ENCODE peak calls at places on chromosomes 2 and 18, in eight cellular contexts. X, F, U, R, N, K, C and H are unnamed samples.

GRCh38 chr2:216636570-216637450 is 3.6 kb downstream of the IGFBP2 start:
- DNase-seq in R (no peak), C (no peak), U (no peak), N (no peak), K (no peak), X (peak), F (no peak), H (peak)

GRCh38 chr2:7927694-7928093 is 754.2 kb upstream of the ID2 start:
- DNase-seq in C (no peak), F (peak), X (no peak), R (no peak), U (no peak), N (no peak), K (no peak), H (no peak)

GRCh38 chr2:85367180-85367579 is 12.6 kb downstream of the ELMOD3 start:
- DNase-seq in C (peak), K (no peak), N (no peak), X (no peak), R (no peak), U (no peak), F (no peak), H (no peak)

GRCh38 chr2:212845941-212846340 is 305.5 kb downstream of the IKZF2 start:
- DNase-seq in K (no peak), X (peak), U (no peak), R (no peak), C (no peak), N (no peak), F (peak), H (no peak)

GRCh38 chr2:165239230-165239629 is at the start of gene SCN2A:
- DNase-seq in U (no peak), F (peak), X (peak), R (no peak), K (no peak), N (peak), C (no peak), H (peak)

GRCh38 chr2:39107724-39108273 is 13.1 kb downstream of the SOS1 start:
- DNase-seq in R (no peak), F (no peak), U (no peak), N (no peak), C (no peak), K (no peak), X (no peak), H (peak)

GRCh38 chr18:21851327-21851961 is 110.9 kb downstream of the MIB1 start:
- DNase-seq in N (no peak), K (no peak), F (peak), X (no peak), R (no peak), C (no peak), U (no peak), H (peak)

GRCh38 chr2:171531291-171531690 is 9.0 kb downstream of the CYBRD1 start:
- DNase-seq in X (peak), U (no peak), C (no peak), K (no peak), F (peak), R (no peak), N (no peak), H (no peak)

GRCh38 chr2:33242845-33243244 is 233.6 kb upstream of the RASGRP3 start:
- DNase-seq in X (peak), C (no peak), U (no peak), K (no peak), N (no peak), F (peak), R (no peak), H (no peak)

GRCh38 chr2:177852389-177852788 is 220.2 kb downstream of the PDE11A start:
- DNase-seq in K (no peak), X (no peak), F (no peak), N (no peak), U (no peak), R (no peak), C (no peak), H (no peak)

GRCh38 chr2:208607694-208608093 is 201.1 kb downstream of the PTH2R start:
- DNase-seq in U (no peak), X (no peak), R (no peak), K (no peak), C (no peak), F (no peak), N (no peak), H (no peak)

GRCh38 chr18:57943723-57944122 is 100.3 kb upstream of the NEDD4L start:
- DNase-seq in F (peak), K (no peak), U (no peak), N (no peak), C (no peak), R (no peak), X (peak), H (no peak)

GRCh38 chr2:221097568-221097915 is 474.6 kb downstream of the EPHA4 start:
- DNase-seq in F (peak), N (no peak), C (no peak), X (peak), K (no peak), U (no peak), R (no peak), H (no peak)

GRCh38 chr2:138090330-138090729 is 126.1 kb downstream of the HNMT start:
- DNase-seq in N (no peak), X (peak), U (no peak), K (no peak), C (no peak), F (peak), R (no peak), H (peak)

GRCh38 chr18:56285387-56286055 is 352.9 kb downstream of the TXNL1 start:
- DNase-seq in U (no peak), R (no peak), C (no peak), K (no peak), N (no peak), X (peak), F (peak), H (no peak)

GRCh38 chr2:71882949-71883472 is 264.7 kb downstream of the CYP26B1 start:
- DNase-seq in U (no peak), N (no peak), K (no peak), R (no peak), C (peak), F (peak), X (peak), H (peak)

GRCh38 chr2:2947406-2947805 is 430.2 kb downstream of the EIPR1 start:
- DNase-seq in X (no peak), K (no peak), U (no peak), C (no peak), F (no peak), N (no peak), R (no peak), H (no peak)

GRCh38 chr2:98464772-98465310 is 20.2 kb downstream of the INPP4A start:
- DNase-seq in N (peak), X (no peak), K (no peak), C (no peak), F (no peak), U (no peak), R (no peak), H (no peak)

GRCh38 chr2:56985609-56986008 is 801.8 kb downstream of the CCDC85A start:
- DNase-seq in K (no peak), C (no peak), F (no peak), R (no peak), N (no peak), U (no peak), X (no peak), H (no peak)

GRCh38 chr2:186486651-186487647 is 889 bp downstream of the ZC3H15 start:
- DNase-seq in X (peak), N (no peak), C (no peak), K (no peak), U (no peak), F (peak), R (no peak), H (no peak)

GRCh38 chr2:25672500-25673169 is 742 bp downstream of the DTNB start:
- DNase-seq in K (peak), U (peak), R (peak), F (peak), X (peak), N (peak), C (no peak), H (no peak)

GRCh38 chr18:56574827-56575226 is 63.6 kb downstream of the TXNL1 start:
- DNase-seq in K (no peak), R (no peak), X (no peak), N (no peak), C (no peak), F (no peak), U (no peak), H (no peak)

GRCh38 chr2:65991864-65992554 is 442.9 kb upstream of the MEIS1 start:
- DNase-seq in N (no peak), K (no peak), U (no peak), R (no peak), X (no peak), F (no peak), C (no peak), H (peak)

GRCh38 chr2:184793196-184793595 is 194.9 kb downstream of the ZNF804A start:
- DNase-seq in R (no peak), N (no peak), F (no peak), C (no peak), U (no peak), X (peak), K (no peak), H (no peak)

GRCh38 chr2:1518501-1518821 is 105.2 kb downstream of the TPO start:
- DNase-seq in K (no peak), X (no peak), N (peak), C (no peak), F (no peak), R (no peak), U (no peak), H (no peak)

GRCh38 chr18:58863539-58864145 is 1.0 kb upstream of the ZNF532 start:
- DNase-seq in C (no peak), F (peak), K (no peak), N (peak), R (peak), X (no peak), U (peak), H (peak)

GRCh38 chr2:147086715-147087114 is 758.1 kb upstream of the ACVR2A start:
- DNase-seq in X (no peak), C (no peak), R (no peak), N (no peak), U (no peak), F (no peak), K (no peak), H (no peak)

GRCh38 chr18:2855560-2856350 is 8.9 kb downstream of the EMILIN2 start:
- DNase-seq in C (no peak), F (peak), U (no peak), X (no peak), N (no peak), K (no peak), R (no peak), H (no peak)

GRCh38 chr18:8231316-8231715 is 377.9 kb upstream of the RAB12 start:
- DNase-seq in C (no peak), U (no peak), X (no peak), R (no peak), K (no peak), N (no peak), F (no peak), H (no peak)

GRCh38 chr2:28286678-28287077 is 106.0 kb upstream of the FOSL2 start:
- DNase-seq in U (no peak), R (no peak), K (no peak), N (no peak), F (peak), X (peak), C (no peak), H (no peak)

GRCh38 chr2:65300772-65301711 is 73.4 kb downstream of the ACTR2 start:
- DNase-seq in F (peak), R (peak), C (peak), K (peak), U (peak), N (peak), X (peak), H (no peak)

GRCh38 chr2:221477697-221478096 is 94.4 kb downstream of the EPHA4 start:
- DNase-seq in U (no peak), X (no peak), R (no peak), F (peak), N (no peak), C (no peak), K (no peak), H (no peak)

GRCh38 chr2:219045937-219046550 is 4.7 kb upstream of the CFAP65 start:
- DNase-seq in C (no peak), N (peak), R (peak), F (peak), U (no peak), X (peak), K (no peak), H (no peak)